ENCODE peak calls at places on chromosomes 7 and 10, in seven cellular contexts. E, L, C, B, P, G and V are unnamed samples.

GRCh38 chr10:77909755-77910375 is 16.7 kb downstream of the DLG5 start:
- DNase-seq in E (no peak), L (no peak), C (peak), B (no peak), P (no peak), G (peak), V (no peak)

GRCh38 chr10:44923611-44924010 is 12.5 kb downstream of the TMEM72 start:
- DNase-seq in E (no peak), L (no peak), C (no peak), B (no peak), P (no peak), G (no peak), V (no peak)

GRCh38 chr7:47725031-47725780 is 143.3 kb upstream of the TNS3 start:
- DNase-seq in E (peak), L (no peak), C (no peak), B (no peak), P (no peak), G (no peak), V (no peak)

GRCh38 chr7:40874756-40875155 is 740.0 kb downstream of the SUGCT start:
- DNase-seq in E (no peak), L (no peak), C (no peak), B (no peak), P (no peak), G (no peak), V (no peak)

GRCh38 chr7:139683137-139683871 is 94.5 kb downstream of the HIPK2 start:
- DNase-seq in E (no peak), L (no peak), C (no peak), B (no peak), P (no peak), G (no peak), V (peak)

GRCh38 chr7:150909192-150909591 is 56.9 kb downstream of the AOC1 start:
- DNase-seq in E (no peak), L (no peak), C (no peak), B (no peak), P (no peak), G (no peak), V (no peak)

GRCh38 chr10:132329565-132330485 is 2.2 kb upstream of the LRRC27 start:
- DNase-seq in E (no peak), L (no peak), C (no peak), B (no peak), P (no peak), G (peak), V (peak)

GRCh38 chr7:2315787-2316186 is 1.5 kb upstream of the SNX8 start:
- DNase-seq in E (no peak), L (no peak), C (no peak), B (no peak), P (no peak), G (no peak), V (no peak)

GRCh38 chr10:86685893-86686632 is 17.8 kb downstream of the LDB3 start:
- DNase-seq in E (no peak), L (no peak), C (no peak), B (no peak), P (no peak), G (no peak), V (no peak)

GRCh38 chr10:118356628-118357027 is 14.5 kb upstream of the FAM204A start:
- DNase-seq in E (no peak), L (no peak), C (no peak), B (no peak), P (no peak), G (no peak), V (no peak)

GRCh38 chr10:120969219-120969645 is 118.1 kb downstream of the WDR11 start:
- DNase-seq in E (no peak), L (no peak), C (no peak), B (no peak), P (peak), G (no peak), V (no peak)

GRCh38 chr10:86614853-86615252 is 39.5 kb upstream of the OPN4 start:
- DNase-seq in E (no peak), L (no peak), C (no peak), B (no peak), P (peak), G (no peak), V (no peak)

GRCh38 chr7:158819571-158820203 is 9.6 kb downstream of the ESYT2 start:
- DNase-seq in E (no peak), L (no peak), C (no peak), B (no peak), P (peak), G (no peak), V (no peak)

GRCh38 chr10:78408011-78408410 is 374.3 kb downstream of the RPS24 start:
- DNase-seq in E (no peak), L (no peak), C (no peak), B (no peak), P (no peak), G (no peak), V (no peak)

GRCh38 chr7:155848691-155849690 is 36.7 kb upstream of the SHH start:
- DNase-seq in E (no peak), L (no peak), C (no peak), B (no peak), P (no peak), G (no peak), V (no peak)

GRCh38 chr7:77696643-77697534 is 630 bp downstream of the RSBN1L start:
- DNase-seq in E (peak), L (peak), C (peak), B (no peak), P (peak), G (peak), V (peak)

GRCh38 chr7:151238924-151239836 is 6.9 kb downstream of the CHPF2 start:
- DNase-seq in E (no peak), L (no peak), C (no peak), B (no peak), P (peak), G (no peak), V (no peak)

GRCh38 chr10:119339099-119339498 is 131.7 kb downstream of the GRK5 start:
- DNase-seq in E (no peak), L (no peak), C (no peak), B (no peak), P (no peak), G (peak), V (no peak)

GRCh38 chr10:69716711-69717560 is 84.8 kb upstream of the COL13A1 start:
- DNase-seq in E (peak), L (no peak), C (peak), B (no peak), P (peak), G (no peak), V (peak)

GRCh38 chr7:119703895-119704294 is 569.1 kb upstream of the KCND2 start:
- DNase-seq in E (no peak), L (no peak), C (no peak), B (no peak), P (no peak), G (no peak), V (no peak)

GRCh38 chr10:36634916-36635315 is 490.5 kb upstream of the ANKRD30A start:
- DNase-seq in E (no peak), L (no peak), C (no peak), B (no peak), P (no peak), G (no peak), V (peak)

GRCh38 chr10:17910144-17910789 is 41.5 kb upstream of the SLC39A12 start:
- DNase-seq in E (peak), L (no peak), C (no peak), B (peak), P (peak), G (peak), V (peak)

GRCh38 chr10:84946984-84947383 is 618.6 kb downstream of the CCSER2 start:
- DNase-seq in E (no peak), L (no peak), C (no peak), B (no peak), P (no peak), G (no peak), V (no peak)

GRCh38 chr7:25349283-25349682 is 121.0 kb upstream of the NPVF start:
- DNase-seq in E (no peak), L (no peak), C (no peak), B (no peak), P (no peak), G (no peak), V (no peak)

GRCh38 chr10:107971973-107972372 is 807.5 kb upstream of the SORCS1 start:
- DNase-seq in E (no peak), L (no peak), C (no peak), B (peak), P (no peak), G (no peak), V (no peak)

GRCh38 chr10:80158598-80159127 is 26.1 kb downstream of the PLAC9 start:
- DNase-seq in E (no peak), L (no peak), C (peak), B (peak), P (no peak), G (peak), V (peak)

GRCh38 chr7:124649397-124650029 is 116.1 kb downstream of the GPR37 start:
- DNase-seq in E (no peak), L (no peak), C (no peak), B (no peak), P (no peak), G (no peak), V (no peak)

GRCh38 chr10:17226891-17227303 is 1.1 kb upstream of the VIM start:
- DNase-seq in E (no peak), L (no peak), C (no peak), B (no peak), P (no peak), G (no peak), V (no peak)

GRCh38 chr10:10294801-10295515 is 722.7 kb upstream of the CELF2 start:
- DNase-seq in E (no peak), L (no peak), C (no peak), B (no peak), P (no peak), G (no peak), V (no peak)

GRCh38 chr7:154953006-154953684 is 49.8 kb downstream of the PAXIP1 start:
- DNase-seq in E (peak), L (no peak), C (peak), B (peak), P (peak), G (peak), V (peak)

GRCh38 chr7:44979481-44980392 is 922 bp upstream of the MYO1G start:
- DNase-seq in E (no peak), L (no peak), C (no peak), B (no peak), P (peak), G (no peak), V (no peak)

GRCh38 chr7:28478661-28479060 is 66.3 kb downstream of the CREB5 start:
- DNase-seq in E (no peak), L (no peak), C (no peak), B (no peak), P (no peak), G (no peak), V (peak)

GRCh38 chr7:137592232-137592896 is 248.8 kb upstream of the PTN start:
- DNase-seq in E (no peak), L (no peak), C (peak), B (peak), P (peak), G (peak), V (peak)

GRCh38 chr10:28763471-28763870 is 86.2 kb downstream of the BAMBI start:
- DNase-seq in E (no peak), L (no peak), C (no peak), B (no peak), P (no peak), G (no peak), V (no peak)

GRCh38 chr7:64877714-64878610 is 25.1 kb upstream of the ZNF273 start:
- DNase-seq in E (no peak), L (no peak), C (no peak), B (no peak), P (no peak), G (no peak), V (peak)

GRCh38 chr10:103602028-103602851 is 108.7 kb downstream of the NEURL1 start:
- DNase-seq in E (no peak), L (no peak), C (no peak), B (no peak), P (no peak), G (no peak), V (no peak)

GRCh38 chr10:131175891-131176290 is 135.6 kb downstream of the TCERG1L start:
- DNase-seq in E (no peak), L (no peak), C (no peak), B (no peak), P (no peak), G (no peak), V (no peak)

GRCh38 chr10:75556320-75556719 is 124.9 kb downstream of the LRMDA start:
- DNase-seq in E (no peak), L (no peak), C (no peak), B (no peak), P (no peak), G (no peak), V (no peak)